ENCODE peak calls at places on chromosomes 3 and 15, in five cellular contexts. K is neuronal stem cell, M is H9, N is mesenchymal stem cell, D is H1. I is an unnamed sample.

GRCh38 chr15:51621917-51622268 is 678 bp downstream of the DMXL2 start:
- DNase-seq in K (peak; percentile 31), M (peak; percentile 45), N (peak; percentile 82), D (no peak), I (peak; percentile 58)

GRCh38 chr3:78050276-78051080 is 1010.6 kb downstream of the ROBO2 start:
- DNase-seq in K (no peak), M (no peak), N (peak; percentile 6), D (no peak), I (no peak)

GRCh38 chr15:101396484-101397261 is 92.8 kb downstream of the PCSK6 start:
- DNase-seq in K (no peak), M (peak; percentile 25), N (no peak), D (no peak), I (no peak)

GRCh38 chr15:22922003-22922402 is 58.2 kb downstream of the CYFIP1 start:
- DNase-seq in K (no peak), M (no peak), N (no peak), D (no peak), I (no peak)

GRCh38 chr3:65583203-65583602 is 455.5 kb downstream of the MAGI1 start:
- DNase-seq in K (no peak), M (no peak), N (no peak), D (no peak), I (no peak)

GRCh38 chr3:98323425-98323824 is 30.2 kb upstream of the OR5K4 start:
- DNase-seq in K (no peak), M (no peak), N (no peak), D (no peak), I (no peak)

GRCh38 chr15:80989110-80989517 is 505 bp downstream of the MESD start:
- DNase-seq in K (peak; percentile 37), M (no peak), N (no peak), D (no peak), I (no peak)

GRCh38 chr3:57164217-57164605 is 942 bp downstream of the IL17RD start:
- DNase-seq in K (no peak), M (no peak), N (no peak), D (no peak), I (no peak)

GRCh38 chr15:63596666-63597032 is 538 bp upstream of the FBXL22 start:
- DNase-seq in K (no peak), M (peak; percentile 14), N (peak; percentile 48), D (no peak), I (no peak)

GRCh38 chr3:70726966-70727365 is 414.5 kb upstream of the MDFIC2 start:
- DNase-seq in K (no peak), M (no peak), N (peak; percentile 43), D (no peak), I (peak; percentile 27)

GRCh38 chr15:40747685-40748631 is 7.1 kb downstream of the RMDN3 start:
- DNase-seq in K (no peak), M (no peak), N (no peak), D (no peak), I (no peak)

GRCh38 chr3:10395671-10396070 is 74.8 kb upstream of the SEC13 start:
- DNase-seq in K (no peak), M (no peak), N (no peak), D (no peak), I (no peak)

GRCh38 chr3:131795382-131796085 is 239.3 kb downstream of the CPNE4 start:
- DNase-seq in K (no peak), M (no peak), N (peak; percentile 22), D (no peak), I (no peak)

GRCh38 chr3:177878192-177878591 is 658.0 kb upstream of the KCNMB2 start:
- DNase-seq in K (no peak), M (no peak), N (no peak), D (no peak), I (no peak)

GRCh38 chr3:28068342-28068741 is 173.1 kb upstream of the CMC1 start:
- DNase-seq in K (no peak), M (no peak), N (no peak), D (no peak), I (no peak)

GRCh38 chr3:46682156-46682555 is 11.3 kb downstream of the ALS2CL start:
- DNase-seq in K (no peak), M (no peak), N (no peak), D (no peak), I (no peak)
- H2BK12ac ChIP-seq in K (no peak overlapping the region), M (no peak overlapping the region), N (no peak overlapping the region), D (no peak overlapping the region), I (no peak overlapping the region)

GRCh38 chr3:46912986-46913385 is 35.5 kb downstream of the PTH1R start:
- DNase-seq in K (no peak), M (no peak), N (no peak), D (no peak), I (no peak)

GRCh38 chr3:46915297-46915822 is 37.8 kb downstream of the PTH1R start:
- DNase-seq in K (no peak), M (no peak), N (no peak), D (no peak), I (no peak)

GRCh38 chr3:46916278-46916677 is 38.8 kb downstream of the PTH1R start:
- DNase-seq in K (no peak), M (no peak), N (peak; percentile 45), D (no peak), I (no peak)

GRCh38 chr3:46914849-46915248 is 37.3 kb downstream of the PTH1R start:
- DNase-seq in K (no peak), M (no peak), N (no peak), D (no peak), I (no peak)

DNA sequence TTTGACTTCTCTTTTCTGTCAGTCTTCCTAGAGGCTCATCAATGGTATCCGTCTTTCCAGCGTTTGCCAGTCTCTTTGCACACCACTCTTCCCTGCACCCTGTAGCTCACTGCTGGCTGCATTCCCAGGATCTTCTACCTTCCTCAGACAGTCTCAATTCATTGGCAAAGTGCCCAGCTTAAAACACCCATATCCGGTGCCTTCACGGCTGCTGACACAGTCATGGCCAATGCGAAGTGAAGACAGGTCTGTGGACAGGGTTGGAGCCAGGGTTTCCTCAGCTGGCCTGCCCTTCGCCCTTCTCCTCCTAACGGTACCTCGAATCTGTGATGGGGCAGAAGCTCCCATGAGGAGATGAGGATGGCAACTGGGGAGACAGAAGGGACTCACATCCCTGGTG is 36.1 kb downstream of the PTH1R start:
- DNase-seq in K (no peak), M (no peak), N (no peak), D (no peak), I (no peak)
- H3K23ac ChIP-seq in K (no peak overlapping the region), M (no peak overlapping the region), N (no peak overlapping the region), D (no peak overlapping the region), I (no peak overlapping the region)

GRCh38 chr3:32630266-32630665 is 54.7 kb upstream of the CNOT10 start:
- DNase-seq in K (no peak), M (no peak), N (peak; percentile 4), D (no peak), I (no peak)
- H2BK12ac ChIP-seq in K (no peak overlapping the region), M (no peak overlapping the region), N (no peak overlapping the region), D (no peak overlapping the region), I (no peak overlapping the region)

GRCh38 chr15:36965561-36966342 is 134.6 kb downstream of the MEIS2 start:
- DNase-seq in K (no peak), M (no peak), N (peak; percentile 38), D (no peak), I (no peak)
- H3K23ac ChIP-seq in K (no peak overlapping the region), M (no peak overlapping the region), N (no peak overlapping the region), D (no peak overlapping the region), I (no peak overlapping the region)

DNA sequence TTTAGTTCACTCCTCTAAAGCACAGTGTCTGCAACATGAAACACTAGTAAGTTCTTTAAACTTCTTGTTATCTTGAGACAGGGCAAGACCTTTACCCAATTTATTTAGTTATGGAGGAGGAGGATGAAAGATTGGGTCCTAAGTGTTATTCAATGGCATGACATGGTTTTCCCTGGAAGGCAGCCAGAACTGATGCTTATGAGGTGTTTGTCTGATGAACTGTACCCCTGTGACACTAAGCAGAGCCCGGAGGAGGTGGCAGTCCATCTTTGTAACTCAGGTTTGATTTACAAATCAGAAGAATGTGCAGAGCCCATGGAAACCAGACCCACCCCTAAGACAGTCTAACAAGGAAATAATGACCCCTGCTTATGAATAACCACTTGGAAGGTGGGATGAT is 878.6 kb upstream of the NR2F2 start:
- DNase-seq in K (no peak), M (no peak), N (no peak), D (no peak), I (no peak)
- H2BK12ac ChIP-seq in K (no peak overlapping the region), M (no peak overlapping the region), N (no peak overlapping the region), D (no peak overlapping the region), I (no peak overlapping the region)

GRCh38 chr3:139312416-139312815 is 31.4 kb upstream of the MRPS22 start:
- DNase-seq in K (no peak), M (no peak), N (no peak), D (no peak), I (no peak)
- H3K23ac ChIP-seq in K (no peak overlapping the region), M (no peak overlapping the region), N (no peak overlapping the region), D (no peak overlapping the region), I (no peak overlapping the region)

GRCh38 chr3:100396967-100397366 is 3.9 kb downstream of the TOMM70 start:
- DNase-seq in K (no peak), M (no peak), N (no peak), D (no peak), I (no peak)
- H2BK12ac ChIP-seq in K (no peak overlapping the region), M (no peak overlapping the region), N (no peak overlapping the region), D (no peak overlapping the region), I (no peak overlapping the region)

GRCh38 chr15:98728107-98728810 is 79.9 kb downstream of the IGF1R start:
- DNase-seq in K (no peak), M (no peak), N (no peak), D (no peak), I (peak; percentile 41)

GRCh38 chr15:98724017-98724416 is 75.7 kb downstream of the IGF1R start:
- DNase-seq in K (no peak), M (no peak), N (no peak), D (no peak), I (no peak)

GRCh38 chr15:98727115-98728040 is 79.0 kb downstream of the IGF1R start:
- DNase-seq in K (peak; percentile 48), M (peak; percentile 88), N (peak; percentile 96), D (peak; percentile 62), I (peak; percentile 97)

GRCh38 chr15:98724495-98724894 is 76.2 kb downstream of the IGF1R start:
- DNase-seq in K (no peak), M (no peak), N (no peak), D (no peak), I (no peak)

DNA sequence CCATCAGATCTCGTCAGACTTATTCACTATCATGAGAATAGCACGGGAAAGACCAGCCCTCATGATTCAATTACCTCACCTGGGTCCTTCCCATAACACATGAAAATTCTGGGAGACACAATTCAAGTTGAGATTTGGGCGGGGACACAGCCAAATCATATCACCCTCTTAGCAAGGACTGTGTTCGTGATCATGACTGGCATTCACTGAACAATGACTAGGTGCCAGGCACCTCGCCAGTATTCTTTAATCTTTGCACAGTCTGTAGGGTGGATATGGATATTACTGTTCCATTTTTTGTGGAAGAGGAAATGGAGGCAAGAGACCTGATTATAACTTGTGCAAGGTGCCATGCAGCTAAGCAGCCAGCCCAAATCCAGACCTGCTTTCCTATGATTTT is 77.5 kb downstream of the IGF1R start:
- DNase-seq in K (no peak), M (no peak), N (no peak), D (no peak), I (no peak)
- H3K23ac ChIP-seq in K (no peak overlapping the region), M (no peak overlapping the region), N (no peak overlapping the region), D (no peak overlapping the region), I (no peak overlapping the region)

GRCh38 chr3:16825617-16826204 is 59.0 kb upstream of the PLCL2 start:
- DNase-seq in K (no peak), M (no peak), N (no peak), D (no peak), I (no peak)
- H2BK12ac ChIP-seq in K (no peak overlapping the region), M (no peak overlapping the region), N (no peak overlapping the region), D (no peak overlapping the region), I (no peak overlapping the region)